ENCODE peak calls at places on chromosomes 3 and 15, in seven cellular contexts. One of them, this sample, is unnamed.

GRCh38 chr3:74347563-74348268 is 266.7 kb downstream of the CNTN3 start:
- DNase-seq in IMR-90: no peak
- DNase-seq in heart left ventricle: no peak
- DNase-seq in colonic mucosa: no peak
- DNase-seq in cardiac fibroblast: no peak
- DNase-seq in ovary: no peak
- DNase-seq in pancreas: no peak
- DNase-seq in this sample: no peak

GRCh38 chr15:79964232-79964820 is 6.7 kb downstream of the BCL2A1 start:
- DNase-seq in heart left ventricle: no peak
- DNase-seq in pancreas: no peak
- DNase-seq in colonic mucosa: no peak
- DNase-seq in ovary: no peak
- DNase-seq in IMR-90: no peak
- DNase-seq in cardiac fibroblast: no peak
- DNase-seq in this sample: no peak

GRCh38 chr3:180980612-180981011 is 8.9 kb downstream of the DNAJC19 start:
- DNase-seq in colonic mucosa: no peak
- DNase-seq in cardiac fibroblast: peak
- DNase-seq in ovary: no peak
- DNase-seq in pancreas: no peak
- DNase-seq in heart left ventricle: no peak
- DNase-seq in IMR-90: peak
- DNase-seq in this sample: no peak

GRCh38 chr3:108489776-108490175 is 20.6 kb downstream of the MYH15 start:
- DNase-seq in colonic mucosa: peak
- DNase-seq in pancreas: no peak
- DNase-seq in IMR-90: peak
- DNase-seq in ovary: no peak
- DNase-seq in heart left ventricle: no peak
- DNase-seq in cardiac fibroblast: peak
- DNase-seq in this sample: no peak

GRCh38 chr3:197516517-197516889 is 39.3 kb downstream of the BDH1 start:
- DNase-seq in IMR-90: peak
- DNase-seq in heart left ventricle: no peak
- DNase-seq in ovary: no peak
- DNase-seq in cardiac fibroblast: peak
- DNase-seq in colonic mucosa: no peak
- DNase-seq in pancreas: peak
- DNase-seq in this sample: peak

GRCh38 chr3:40873456-40873855 is 325.8 kb upstream of the CTNNB1 start:
- DNase-seq in heart left ventricle: no peak
- DNase-seq in cardiac fibroblast: no peak
- DNase-seq in IMR-90: no peak
- DNase-seq in pancreas: no peak
- DNase-seq in ovary: no peak
- DNase-seq in colonic mucosa: no peak
- DNase-seq in this sample: no peak

GRCh38 chr3:195372220-195372619 is 70.6 kb downstream of the ACAP2 start:
- DNase-seq in colonic mucosa: no peak
- DNase-seq in ovary: no peak
- DNase-seq in heart left ventricle: no peak
- DNase-seq in IMR-90: no peak
- DNase-seq in cardiac fibroblast: no peak
- DNase-seq in pancreas: no peak
- DNase-seq in this sample: no peak

GRCh38 chr3:9404680-9405079 is 7.3 kb downstream of the SETD5 start:
- DNase-seq in IMR-90: no peak
- DNase-seq in cardiac fibroblast: no peak
- DNase-seq in heart left ventricle: no peak
- DNase-seq in pancreas: no peak
- DNase-seq in colonic mucosa: no peak
- DNase-seq in ovary: no peak
- DNase-seq in this sample: no peak

GRCh38 chr3:99753268-99753975 is 64.2 kb upstream of the CMSS1 start:
- DNase-seq in cardiac fibroblast: peak
- DNase-seq in ovary: no peak
- DNase-seq in colonic mucosa: no peak
- DNase-seq in pancreas: no peak
- DNase-seq in heart left ventricle: no peak
- DNase-seq in IMR-90: peak
- DNase-seq in this sample: peak

GRCh38 chr3:187750513-187751123 is 5.3 kb upstream of the BCL6 start:
- DNase-seq in colonic mucosa: peak
- DNase-seq in ovary: no peak
- DNase-seq in IMR-90: peak
- DNase-seq in cardiac fibroblast: peak
- DNase-seq in pancreas: no peak
- DNase-seq in heart left ventricle: no peak
- DNase-seq in this sample: no peak

GRCh38 chr15:99749386-99749785 is 16.1 kb upstream of the LYSMD4 start:
- DNase-seq in cardiac fibroblast: no peak
- DNase-seq in IMR-90: peak
- DNase-seq in pancreas: no peak
- DNase-seq in heart left ventricle: no peak
- DNase-seq in ovary: no peak
- DNase-seq in colonic mucosa: peak
- DNase-seq in this sample: no peak

GRCh38 chr15:47717036-47717611 is at the start of gene SEMA6D:
- DNase-seq in IMR-90: peak
- DNase-seq in ovary: peak
- DNase-seq in colonic mucosa: peak
- DNase-seq in heart left ventricle: peak
- DNase-seq in cardiac fibroblast: peak
- DNase-seq in pancreas: peak
- DNase-seq in this sample: peak

GRCh38 chr3:54758461-54758860 is 169.4 kb downstream of the LRTM1 start:
- DNase-seq in colonic mucosa: no peak
- DNase-seq in ovary: no peak
- DNase-seq in cardiac fibroblast: no peak
- DNase-seq in pancreas: no peak
- DNase-seq in IMR-90: no peak
- DNase-seq in heart left ventricle: no peak
- DNase-seq in this sample: no peak

GRCh38 chr15:85763157-85763556 is 31.6 kb downstream of the KLHL25 start:
- DNase-seq in cardiac fibroblast: no peak
- DNase-seq in pancreas: no peak
- DNase-seq in ovary: no peak
- DNase-seq in heart left ventricle: peak
- DNase-seq in IMR-90: no peak
- DNase-seq in colonic mucosa: no peak
- DNase-seq in this sample: no peak

GRCh38 chr3:81743096-81744025 is 18.1 kb downstream of the GBE1 start:
- DNase-seq in ovary: no peak
- DNase-seq in heart left ventricle: no peak
- DNase-seq in pancreas: no peak
- DNase-seq in colonic mucosa: peak
- DNase-seq in IMR-90: peak
- DNase-seq in cardiac fibroblast: peak
- DNase-seq in this sample: peak

GRCh38 chr3:111926266-111926676 is 52.6 kb upstream of the ABHD10 start:
- DNase-seq in ovary: no peak
- DNase-seq in heart left ventricle: no peak
- DNase-seq in cardiac fibroblast: no peak
- DNase-seq in colonic mucosa: no peak
- DNase-seq in pancreas: no peak
- DNase-seq in IMR-90: no peak
- DNase-seq in this sample: no peak

GRCh38 chr3:14477311-14477935 is 62.7 kb downstream of the GRIP2 start:
- DNase-seq in IMR-90: no peak
- DNase-seq in cardiac fibroblast: no peak
- DNase-seq in ovary: peak
- DNase-seq in pancreas: peak
- DNase-seq in heart left ventricle: no peak
- DNase-seq in colonic mucosa: no peak
- DNase-seq in this sample: no peak

GRCh38 chr3:14265246-14265962 is 86.8 kb downstream of the LSM3 start:
- DNase-seq in heart left ventricle: no peak
- DNase-seq in pancreas: no peak
- DNase-seq in cardiac fibroblast: peak
- DNase-seq in colonic mucosa: peak
- DNase-seq in ovary: no peak
- DNase-seq in IMR-90: peak
- DNase-seq in this sample: no peak

GRCh38 chr3:127674793-127675189 is 2.0 kb downstream of the ABTB1 start:
- DNase-seq in pancreas: peak
- DNase-seq in colonic mucosa: no peak
- DNase-seq in IMR-90: no peak
- DNase-seq in ovary: peak
- DNase-seq in cardiac fibroblast: no peak
- DNase-seq in heart left ventricle: peak
- DNase-seq in this sample: no peak

GRCh38 chr3:182241777-182242556 is 530.2 kb downstream of the SOX2 start:
- DNase-seq in heart left ventricle: peak
- DNase-seq in cardiac fibroblast: peak
- DNase-seq in IMR-90: no peak
- DNase-seq in ovary: peak
- DNase-seq in colonic mucosa: no peak
- DNase-seq in pancreas: no peak
- DNase-seq in this sample: no peak

GRCh38 chr15:68053701-68053996 is 466 bp upstream of the PIAS1 start:
- DNase-seq in pancreas: no peak
- DNase-seq in IMR-90: no peak
- DNase-seq in cardiac fibroblast: no peak
- DNase-seq in colonic mucosa: no peak
- DNase-seq in heart left ventricle: no peak
- DNase-seq in ovary: no peak
- DNase-seq in this sample: no peak

GRCh38 chr15:71572452-71573053 is 237.8 kb upstream of the NR2E3 start:
- DNase-seq in colonic mucosa: no peak
- DNase-seq in IMR-90: no peak
- DNase-seq in pancreas: no peak
- DNase-seq in cardiac fibroblast: peak
- DNase-seq in ovary: no peak
- DNase-seq in heart left ventricle: no peak
- DNase-seq in this sample: no peak
- TF ChIP-seq CTCF in colonic mucosa: no peak
- TF ChIP-seq CTCF in IMR-90: peak
- TF ChIP-seq CTCF in pancreas: no peak
- TF ChIP-seq CTCF in cardiac fibroblast: peak
- TF ChIP-seq CTCF in ovary: no peak
- TF ChIP-seq CTCF in heart left ventricle: peak
- TF ChIP-seq CTCF in this sample: no peak

DNA sequence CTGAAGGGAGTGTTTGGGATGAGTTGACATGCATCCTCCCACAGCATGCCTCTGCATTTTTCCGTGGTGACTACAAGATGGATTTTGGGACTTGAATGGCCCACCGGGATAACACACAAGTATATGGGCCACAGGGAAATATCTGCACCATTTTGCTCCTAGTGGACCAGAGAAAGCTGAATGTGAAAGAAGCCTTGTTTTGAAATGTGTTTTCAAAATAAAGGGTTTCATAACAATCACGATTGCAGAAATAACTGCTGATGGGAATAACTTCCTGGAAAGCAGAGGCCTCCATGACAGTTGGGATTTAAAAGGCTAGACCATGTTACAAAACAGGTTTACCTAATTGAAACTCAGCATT is 77.5 kb upstream of the PRR23C start:
- DNase-seq in pancreas: no peak
- DNase-seq in ovary: no peak
- DNase-seq in colonic mucosa: peak
- DNase-seq in cardiac fibroblast: peak
- DNase-seq in heart left ventricle: no peak
- DNase-seq in IMR-90: peak
- DNase-seq in this sample: no peak
- TF ChIP-seq CTCF in pancreas: no peak
- TF ChIP-seq CTCF in ovary: no peak
- TF ChIP-seq CTCF in colonic mucosa: no peak
- TF ChIP-seq CTCF in cardiac fibroblast: no peak
- TF ChIP-seq CTCF in heart left ventricle: no peak
- TF ChIP-seq CTCF in IMR-90: no peak
- TF ChIP-seq CTCF in this sample: no peak

DNA sequence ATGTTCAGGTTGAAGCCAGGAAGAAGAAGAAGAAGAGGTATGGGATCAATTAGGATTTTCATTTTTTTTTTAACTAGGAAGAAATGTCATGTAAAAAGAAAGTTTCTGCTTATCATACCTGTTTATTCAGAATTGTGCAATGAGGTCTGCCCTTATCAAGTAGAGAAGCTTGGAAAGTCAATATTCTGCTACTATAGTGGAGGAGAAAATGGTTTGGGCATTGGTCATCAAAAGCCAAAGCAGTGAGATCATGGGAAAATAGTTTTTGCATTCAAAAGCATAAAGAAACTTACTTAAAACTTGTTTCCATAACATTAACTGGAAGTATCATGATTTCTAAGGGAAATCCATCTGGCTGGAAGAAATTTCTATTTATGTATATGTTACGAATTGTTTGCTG is 1239.2 kb downstream of the NSUN3 start:
- DNase-seq in pancreas: no peak
- DNase-seq in heart left ventricle: no peak
- DNase-seq in IMR-90: peak
- DNase-seq in ovary: no peak
- DNase-seq in cardiac fibroblast: peak
- DNase-seq in colonic mucosa: no peak
- DNase-seq in this sample: no peak
- TF ChIP-seq CTCF in pancreas: no peak
- TF ChIP-seq CTCF in heart left ventricle: no peak
- TF ChIP-seq CTCF in IMR-90: no peak
- TF ChIP-seq CTCF in ovary: no peak
- TF ChIP-seq CTCF in cardiac fibroblast: no peak
- TF ChIP-seq CTCF in colonic mucosa: no peak
- TF ChIP-seq CTCF in this sample: no peak

GRCh38 chr3:169286214-169286613 is 377.3 kb downstream of the MECOM start:
- DNase-seq in heart left ventricle: no peak
- DNase-seq in ovary: no peak
- DNase-seq in IMR-90: no peak
- DNase-seq in colonic mucosa: no peak
- DNase-seq in cardiac fibroblast: peak
- DNase-seq in pancreas: no peak
- DNase-seq in this sample: no peak
- TF ChIP-seq CTCF in heart left ventricle: no peak
- TF ChIP-seq CTCF in ovary: no peak
- TF ChIP-seq CTCF in IMR-90: no peak
- TF ChIP-seq CTCF in colonic mucosa: no peak
- TF ChIP-seq CTCF in cardiac fibroblast: no peak
- TF ChIP-seq CTCF in pancreas: no peak
- TF ChIP-seq CTCF in this sample: no peak

GRCh38 chr15:60905587-60905986 is 323.5 kb downstream of the RORA start:
- DNase-seq in ovary: no peak
- DNase-seq in cardiac fibroblast: no peak
- DNase-seq in IMR-90: no peak
- DNase-seq in colonic mucosa: no peak
- DNase-seq in pancreas: no peak
- DNase-seq in heart left ventricle: no peak
- DNase-seq in this sample: no peak
- TF ChIP-seq CTCF in ovary: no peak
- TF ChIP-seq CTCF in cardiac fibroblast: no peak
- TF ChIP-seq CTCF in IMR-90: no peak
- TF ChIP-seq CTCF in colonic mucosa: no peak
- TF ChIP-seq CTCF in pancreas: no peak
- TF ChIP-seq CTCF in heart left ventricle: no peak
- TF ChIP-seq CTCF in this sample: no peak

This sample was measured in AG09319.